ENCODE peak calls at places on chromosomes 12 and 14, in ten cellular contexts. I is left colon; T is astrocyte of the cerebellum; W is stimulated activated CD4-positive, alpha-beta T cell treated with anti-CD3 and anti-CD28 coated beads, Interleukin-15, amount 100 ng/mL, for 1 hour; K is GM20000; O is frontal cortex; B is AG04450; C is uterus; Z is stomach; U is EL. J is an unnamed sample.

GRCh38 chr12:96986883-96987523 is 79.9 kb downstream of the NEDD1 start:
- DNase-seq in U (peak; percentile 30), O (peak; percentile 38), I (no peak), W (no peak), T (peak; percentile 18), K (peak; percentile 49), Z (no peak), B (no peak), C (no peak), J (peak; percentile 51)

GRCh38 chr14:31556191-31556590 is 5.0 kb upstream of the NUBPL start:
- DNase-seq in K (no peak), W (no peak), U (no peak), Z (no peak), O (no peak), B (no peak), I (no peak), C (no peak), T (no peak), J (no peak)

GRCh38 chr12:105459760-105460325 is 129.4 kb downstream of the C12orf75 start:
- DNase-seq in C (no peak), O (no peak), Z (no peak), B (no peak), T (no peak), W (no peak), K (no peak), I (no peak), U (no peak), J (no peak)

GRCh38 chr14:52369305-52369781 is 55.2 kb downstream of the PTGER2 start:
- DNase-seq in I (no peak), K (no peak), O (no peak), C (no peak), Z (no peak), W (no peak), B (no peak), U (peak; percentile 61), T (peak; percentile 84), J (no peak)

GRCh38 chr14:77059276-77059934 is 30.9 kb upstream of the IRF2BPL start:
- DNase-seq in O (peak; percentile 77), T (peak; percentile 89), C (peak; percentile 49), K (no peak), B (no peak), U (peak; percentile 90), W (no peak), I (no peak), Z (peak; percentile 56), J (no peak)

GRCh38 chr12:4355843-4356327 is 23.6 kb downstream of the FGF23 start:
- DNase-seq in W (no peak), B (no peak), I (peak; percentile 30), Z (no peak), O (no peak), T (no peak), K (peak; percentile 36), C (no peak), U (peak; percentile 26), J (no peak)

GRCh38 chr14:94569381-94570001 is 8.2 kb downstream of the SERPINA4 start:
- DNase-seq in B (no peak), O (no peak), U (no peak), W (no peak), K (no peak), T (no peak), I (no peak), Z (no peak), C (no peak), J (no peak)

GRCh38 chr14:29240046-29240445 is 473.5 kb downstream of the FOXG1 start:
- DNase-seq in T (peak; percentile 70), U (peak; percentile 86), O (no peak), W (no peak), B (no peak), Z (no peak), C (no peak), I (no peak), K (no peak), J (no peak)

GRCh38 chr14:71365305-71365865 is 458.1 kb downstream of the PCNX1 start:
- DNase-seq in Z (no peak), T (no peak), K (no peak), I (no peak), B (no peak), C (no peak), U (peak; percentile 74), W (no peak), O (no peak), J (no peak)

GRCh38 chr14:53128303-53128702 is 24.8 kb downstream of the DDHD1 start:
- DNase-seq in K (no peak), W (no peak), T (no peak), O (no peak), Z (no peak), I (no peak), C (no peak), B (no peak), U (no peak), J (no peak)

GRCh38 chr12:119412811-119413794 is 78.6 kb downstream of the CCDC60 start:
- DNase-seq in K (peak; percentile 63), U (peak; percentile 57), T (peak; percentile 37), B (peak; percentile 24), W (no peak), I (peak; percentile 70), O (peak; percentile 62), C (peak; percentile 50), Z (peak; percentile 68), J (peak; percentile 62)

GRCh38 chr14:102007916-102008418 is 43.6 kb downstream of the DYNC1H1 start:
- DNase-seq in O (no peak), C (no peak), K (no peak), U (no peak), T (no peak), W (no peak), I (no peak), Z (no peak), B (no peak), J (no peak)

GRCh38 chr12:26317942-26318565 is 122.7 kb downstream of the SSPN start:
- DNase-seq in Z (no peak), T (no peak), W (no peak), K (no peak), C (no peak), B (no peak), U (peak; percentile 69), O (no peak), I (no peak), J (no peak)

GRCh38 chr14:59254146-59254910 is 65.9 kb downstream of the DAAM1 start:
- DNase-seq in C (peak; percentile 66), T (peak; percentile 86), I (peak; percentile 48), Z (peak; percentile 31), W (no peak), O (peak; percentile 35), U (peak; percentile 94), B (peak; percentile 82), K (no peak), J (no peak)

GRCh38 chr12:46131729-46132128 is 137.1 kb downstream of the SLC38A1 start:
- DNase-seq in K (no peak), O (no peak), Z (no peak), I (no peak), B (no peak), C (no peak), U (peak; percentile 13), T (no peak), W (no peak), J (no peak)

GRCh38 chr14:21093769-21094681 is 4.4 kb downstream of the ZNF219 start:
- DNase-seq in T (no peak), C (peak; percentile 18), U (no peak), O (peak; percentile 50), K (no peak), I (no peak), B (no peak), W (no peak), Z (no peak), J (no peak)

GRCh38 chr12:2998789-2999264 is 39.6 kb downstream of the TEAD4 start:
- DNase-seq in U (peak; percentile 83), W (no peak), I (no peak), O (peak; percentile 73), K (no peak), T (peak; percentile 55), C (peak; percentile 93), Z (no peak), B (peak; percentile 44), J (no peak)